ENCODE peak calls at places on chromosomes 6 and 20, in nine cellular contexts. U is heart left ventricle, V is adrenal gland, L is HTR-8/SVneo, E is NCI-H2029 treated with DMSO at 0.1 percent for 48 hours, F is LNCaP clone FGC, H is Calu3, D is GM23338, G is AG08396. Y is an unnamed sample.

GRCh38 chr20:36624068-36624813 is 18.7 kb downstream of the RAB5IF start:
- DNase-seq in L (no peak), D (peak), U (no peak), E (peak), G (no peak), V (no peak), F (peak), H (peak), Y (no peak)

GRCh38 chr20:1190847-1191246 is 6.1 kb upstream of the TMEM74B start:
- DNase-seq in E (no peak), L (no peak), V (no peak), D (no peak), G (no peak), H (no peak), U (no peak), F (no peak), Y (no peak)

GRCh38 chr20:62297449-62298227 is 5.2 kb upstream of the ADRM1 start:
- DNase-seq in H (no peak), G (no peak), L (no peak), E (no peak), U (peak), V (no peak), D (no peak), F (peak), Y (no peak)

GRCh38 chr6:129644567-129645015 is 65.4 kb downstream of the ARHGAP18 start:
- DNase-seq in D (no peak), H (no peak), F (no peak), E (no peak), U (no peak), L (no peak), V (no peak), G (no peak), Y (no peak)

GRCh38 chr6:43934183-43934802 is 164.3 kb downstream of the VEGFA start:
- DNase-seq in E (no peak), H (no peak), L (no peak), F (no peak), U (no peak), V (no peak), G (no peak), D (no peak), Y (no peak)

GRCh38 chr6:51855310-51856082 is 231.9 kb downstream of the PKHD1 start:
- DNase-seq in F (peak), L (peak), G (peak), H (peak), U (no peak), E (peak), V (peak), D (peak), Y (peak)

GRCh38 chr20:18780731-18781130 is 32.9 kb upstream of the SCP2D1 start:
- DNase-seq in D (no peak), F (no peak), G (no peak), H (no peak), L (no peak), E (no peak), U (no peak), V (no peak), Y (no peak)

GRCh38 chr6:105067329-105067728 is 110.4 kb downstream of the LIN28B start:
- DNase-seq in G (no peak), F (no peak), V (no peak), D (no peak), H (no peak), U (no peak), E (no peak), L (no peak), Y (no peak)

GRCh38 chr6:159969921-159970320 is 1.0 kb downstream of the IGF2R start:
- DNase-seq in G (peak), L (peak), U (no peak), E (peak), F (peak), H (peak), V (peak), D (peak), Y (peak)

GRCh38 chr6:48213076-48213788 is 102.2 kb upstream of the PTCHD4 start:
- DNase-seq in D (no peak), F (no peak), G (no peak), H (no peak), L (no peak), U (no peak), V (no peak), E (no peak), Y (no peak)

GRCh38 chr20:7851031-7851490 is 89.2 kb downstream of the HAO1 start:
- DNase-seq in V (no peak), G (no peak), E (no peak), F (no peak), H (no peak), D (peak), L (no peak), U (no peak), Y (no peak)